ENCODE peak calls at places on chromosomes 13 and 19, in six cellular contexts. H, L, V, O, P and E are unnamed samples.

GRCh38 chr13:75101997-75102720 is 379.8 kb downstream of the TBC1D4 start:
- DNase-seq in V (no peak), P (no peak), H (no peak), O (no peak), L (no peak), E (no peak)

GRCh38 chr13:112974676-112975075 is 5.7 kb downstream of the MCF2L start:
- DNase-seq in H (no peak), L (no peak), O (no peak), V (no peak), P (no peak), E (no peak)

GRCh38 chr19:50832666-50833065 is 708 bp downstream of the KLK15 start:
- DNase-seq in V (no peak), H (no peak), L (no peak), O (no peak), P (no peak), E (no peak)

GRCh38 chr13:51328488-51328887 is 11.0 kb upstream of the SERPINE3 start:
- DNase-seq in V (no peak), L (no peak), H (no peak), P (no peak), O (no peak), E (no peak)

GRCh38 chr13:96996886-96997285 is 2.6 kb upstream of the OXGR1 start:
- DNase-seq in V (no peak), L (no peak), O (no peak), P (no peak), H (no peak), E (no peak)

GRCh38 chr13:46575321-46575721 is 22.4 kb downstream of the LRCH1 start:
- DNase-seq in L (no peak), P (no peak), O (no peak), V (no peak), H (no peak), E (no peak)

GRCh38 chr13:49113526-49114286 is 106.4 kb upstream of the MLNR start:
- DNase-seq in P (no peak), L (no peak), H (no peak), O (no peak), V (no peak), E (no peak)

GRCh38 chr19:5775668-5776309 is 8.8 kb downstream of the PRR22 start:
- DNase-seq in P (no peak), O (no peak), H (no peak), V (no peak), L (peak; percentile 58), E (no peak)

GRCh38 chr19:23440791-23441190 is 45.5 kb upstream of the ZNF91 start:
- DNase-seq in L (no peak), V (no peak), O (no peak), P (no peak), H (peak; percentile 8), E (no peak)

GRCh38 chr19:51689751-51690358 is 3.3 kb upstream of the SPACA6 start:
- DNase-seq in V (no peak), P (peak; percentile 17), L (no peak), H (peak; percentile 57), O (no peak), E (peak; percentile 28)

GRCh38 chr19:5173993-5174392 is 166.6 kb downstream of the PTPRS start:
- DNase-seq in H (no peak), L (no peak), V (no peak), O (no peak), P (no peak), E (no peak)

GRCh38 chr13:30446122-30446500 is 19.6 kb downstream of the HMGB1 start:
- DNase-seq in O (no peak), V (no peak), L (no peak), H (no peak), P (no peak), E (peak; percentile 61)

GRCh38 chr13:49443327-49443688 is 556 bp downstream of the CAB39L start:
- DNase-seq in H (no peak), P (no peak), V (no peak), L (no peak), O (no peak), E (peak; percentile 41)

GRCh38 chr19:35518313-35518712 is 4.9 kb upstream of the DMKN start:
- DNase-seq in L (peak; percentile 89), O (no peak), V (no peak), P (no peak), H (peak; percentile 62), E (no peak)

GRCh38 chr19:33497778-33498175 is 23.8 kb downstream of the PEPD start:
- DNase-seq in V (no peak), O (no peak), H (no peak), P (no peak), L (no peak), E (no peak)

GRCh38 chr13:48210178-48210577 is 22.8 kb upstream of the ITM2B start:
- DNase-seq in V (no peak), L (no peak), O (no peak), P (no peak), H (peak; percentile 8), E (no peak)

GRCh38 chr13:65264066-65264465 is 1966.1 kb downstream of the PCDH9 start:
- DNase-seq in O (no peak), H (no peak), L (no peak), V (no peak), P (no peak), E (no peak)

GRCh38 chr19:15028490-15028889 is 20.8 kb upstream of the CASP14 start:
- DNase-seq in L (no peak), O (no peak), H (no peak), V (no peak), P (no peak), E (no peak)

GRCh38 chr13:92807343-92807742 is 419.3 kb upstream of the GPC6 start:
- DNase-seq in O (no peak), V (no peak), P (no peak), H (no peak), L (no peak), E (no peak)

GRCh38 chr13:39816936-39817335 is 161.5 kb downstream of the COG6 start:
- DNase-seq in V (no peak), L (no peak), P (no peak), O (no peak), H (no peak), E (no peak)

GRCh38 chr13:49714757-49715156 is 23.5 kb upstream of the EBPL start:
- DNase-seq in O (no peak), V (no peak), P (no peak), H (no peak), L (no peak), E (no peak)

GRCh38 chr13:28475916-28476725 is 18.8 kb downstream of the FLT1 start:
- DNase-seq in P (no peak), H (no peak), V (no peak), O (no peak), L (peak; percentile 52), E (no peak)

GRCh38 chr13:99688776-99689175 is 187.5 kb downstream of the TM9SF2 start:
- DNase-seq in O (no peak), V (no peak), P (no peak), H (no peak), L (no peak), E (no peak)

GRCh38 chr13:114026128-114026880 is 52.4 kb upstream of the C13orf46 start:
- DNase-seq in V (no peak), O (no peak), H (no peak), L (no peak), P (no peak), E (peak; percentile 22)

GRCh38 chr19:18292810-18293641 is 11.6 kb upstream of the JUND start:
- DNase-seq in L (no peak), P (no peak), V (no peak), O (peak; percentile 26), H (peak; percentile 71), E (peak; percentile 17)

GRCh38 chr13:100825551-100825950 is 151.0 kb upstream of the TMTC4 start:
- DNase-seq in O (no peak), V (no peak), L (peak; percentile 1), P (no peak), H (no peak), E (no peak)

GRCh38 chr19:33470040-33470330 is 51.6 kb downstream of the PEPD start:
- DNase-seq in P (no peak), H (no peak), O (no peak), V (no peak), L (no peak), E (no peak)

GRCh38 chr19:29650988-29651387 is 14.3 kb upstream of the PLEKHF1 start:
- DNase-seq in O (no peak), P (no peak), L (no peak), V (no peak), H (no peak), E (no peak)

GRCh38 chr19:41548954-41549688 is 26.8 kb upstream of the CEACAM21 start:
- DNase-seq in L (no peak), H (no peak), O (no peak), P (no peak), V (peak; percentile 75), E (no peak)

GRCh38 chr19:40348961-40349507 is 539 bp downstream of the PLD3 start:
- DNase-seq in L (peak; percentile 17), H (peak; percentile 89), V (peak; percentile 5), P (peak; percentile 32), O (peak; percentile 22), E (peak; percentile 20)

GRCh38 chr19:39929750-39930149 is 4.7 kb downstream of the FCGBP start:
- DNase-seq in O (no peak), P (no peak), V (no peak), H (no peak), L (no peak), E (no peak)

GRCh38 chr19:28010656-28011055 is 1202.3 kb downstream of the UQCRFS1 start:
- DNase-seq in H (no peak), V (no peak), L (no peak), P (no peak), O (no peak), E (no peak)

GRCh38 chr13:52644108-52644507 is 1.9 kb downstream of the HNRNPA1L2 start:
- DNase-seq in O (no peak), L (no peak), V (no peak), H (no peak), P (no peak), E (no peak)

GRCh38 chr13:113929628-113930615 is 44.0 kb downstream of the C13orf46 start:
- DNase-seq in H (no peak), L (no peak), P (no peak), O (no peak), V (no peak), E (no peak)

GRCh38 chr19:57651654-57651996 is 17.1 kb upstream of the ZSCAN4 start:
- DNase-seq in L (no peak), P (no peak), O (no peak), V (no peak), H (no peak), E (no peak)